ENCODE peak calls at places on chromosomes 16 and 17, in nine cellular contexts. K is cardiac fibroblast; N is NCI-H1092 treated with DMSO at 0.1 percent for 48 hours; I is AG08396; J is endodermal cell; Q is renal cortical epithelial cell; F is endothelial cell; Z is stimulated activated CD4-positive, alpha-beta T cell treated with anti-CD3 and anti-CD28 coated beads, Interleukin-2, amount 100 ng/mL, for 48 hours; U is memory B cell. S is an unnamed sample.

GRCh38 chr16:1899641-1900451 is 18.4 kb downstream of the HS3ST6 start:
- DNase-seq in K (no peak), N (peak), I (no peak), J (no peak), Q (no peak), F (no peak), Z (no peak), U (no peak), S (no peak)

GRCh38 chr17:40419559-40420331 is 2.0 kb upstream of the TOP2A start:
- DNase-seq in K (no peak), N (no peak), I (no peak), J (peak), Q (peak), F (no peak), Z (no peak), U (no peak), S (no peak)

GRCh38 chr16:58487566-58488351 is 12.2 kb upstream of the NDRG4 start:
- DNase-seq in K (peak), N (peak), I (peak), J (peak), Q (peak), F (peak), Z (peak), U (peak), S (peak)

GRCh38 chr17:63550816-63551639 is 751 bp downstream of the DCAF7 start:
- DNase-seq in K (peak), N (peak), I (peak), J (peak), Q (peak), F (peak), Z (peak), U (no peak), S (no peak)

GRCh38 chr17:38587193-38587592 is 18.6 kb downstream of the SRCIN1 start:
- DNase-seq in K (no peak), N (no peak), I (no peak), J (no peak), Q (no peak), F (no peak), Z (no peak), U (no peak), S (no peak)

GRCh38 chr17:74471341-74471740 is 4.9 kb downstream of the CD300A start:
- DNase-seq in K (no peak), N (no peak), I (no peak), J (no peak), Q (no peak), F (no peak), Z (no peak), U (no peak), S (no peak)

GRCh38 chr17:63443053-63443452 is 3.1 kb downstream of the CYB561 start:
- DNase-seq in K (no peak), N (no peak), I (no peak), J (no peak), Q (no peak), F (no peak), Z (no peak), U (no peak), S (no peak)

GRCh38 chr17:61842899-61843298 is 20.4 kb downstream of the BRIP1 start:
- DNase-seq in K (no peak), N (no peak), I (no peak), J (no peak), Q (no peak), F (no peak), Z (no peak), U (no peak), S (no peak)

GRCh38 chr16:88503374-88503770 is 50.3 kb downstream of the ZFPM1 start:
- DNase-seq in K (peak), N (no peak), I (no peak), J (no peak), Q (no peak), F (no peak), Z (no peak), U (no peak), S (no peak)

GRCh38 chr17:15651583-15652110 is 32.1 kb upstream of the FBXW10B start:
- DNase-seq in K (peak), N (peak), I (peak), J (peak), Q (peak), F (no peak), Z (peak), U (no peak), S (peak)

S was measured in stimulated activated naive B cell treated with anti-CD40 and anti-IgM and Interleukin-4, amounts not matched to agents 10 μg/mL and 1 μg/mL and 100 μg/mL, for 72 hours.